ENCODE peak calls at places on chromosome 14, in eight cellular contexts. V is GM12878; A is naive thymus-derived CD4-positive, alpha-beta T cell; T is CD4-positive, CD25-positive, alpha-beta regulatory T cell; Z is uterus; P is stomach; D is esophagus squamous epithelium; K is adrenal gland. B is an unnamed sample.

GRCh38 chr14:65238456-65238855 is 136.1 kb upstream of the MAX start:
- DNase-seq in A (no peak), P (no peak), D (no peak), V (no peak), T (no peak), K (peak; percentile 60), Z (no peak), B (peak; percentile 86)

GRCh38 chr14:29039171-29039570 is 272.6 kb downstream of the FOXG1 start:
- DNase-seq in A (no peak), K (no peak), V (no peak), Z (no peak), P (no peak), T (no peak), D (no peak), B (no peak)

GRCh38 chr14:60655114-60655897 is 6.0 kb upstream of the SIX1 start:
- DNase-seq in K (no peak), A (no peak), P (no peak), V (no peak), Z (no peak), D (no peak), T (no peak), B (no peak)

GRCh38 chr14:100138082-100138787 is 21.2 kb downstream of the DEGS2 start:
- DNase-seq in T (no peak), D (no peak), K (no peak), V (no peak), P (peak; percentile 81), A (no peak), Z (no peak), B (no peak)

GRCh38 chr14:105398044-105398725 is at the start of gene TEX22:
- DNase-seq in A (peak; percentile 85), K (peak; percentile 81), Z (peak; percentile 89), D (peak; percentile 41), T (peak; percentile 85), V (peak; percentile 41), P (peak; percentile 89), B (peak; percentile 89)

GRCh38 chr14:51094282-51094821 is 553 bp downstream of the TRIM9 start:
- DNase-seq in Z (no peak), D (no peak), T (peak; percentile 32), K (no peak), A (peak; percentile 13), V (no peak), P (no peak), B (no peak)

GRCh38 chr14:32382704-32383103 is 53.6 kb downstream of the AKAP6 start:
- DNase-seq in A (no peak), K (no peak), T (no peak), V (no peak), P (no peak), D (no peak), Z (no peak), B (no peak)

GRCh38 chr14:37081220-37081619 is 91.2 kb downstream of the SLC25A21 start:
- DNase-seq in P (no peak), A (no peak), K (no peak), D (no peak), T (no peak), V (no peak), Z (no peak), B (no peak)

GRCh38 chr14:83548061-83548839 is 1981.7 kb upstream of the FLRT2 start:
- DNase-seq in V (no peak), Z (no peak), A (no peak), P (no peak), K (peak; percentile 23), T (no peak), D (no peak), B (no peak)

GRCh38 chr14:88195676-88196075 is 127.4 kb downstream of the KCNK10 start:
- DNase-seq in V (no peak), K (no peak), P (no peak), A (no peak), D (no peak), T (no peak), Z (no peak), B (no peak)

GRCh38 chr14:51488569-51489220 is 163.0 kb upstream of the FRMD6 start:
- DNase-seq in K (no peak), Z (no peak), V (no peak), P (no peak), T (no peak), D (no peak), A (no peak), B (no peak)

GRCh38 chr14:100534528-100535286 is 52.5 kb downstream of the BEGAIN start:
- DNase-seq in Z (peak; percentile 27), P (no peak), T (no peak), A (peak; percentile 2), K (peak; percentile 11), D (no peak), V (no peak), B (no peak)

GRCh38 chr14:37232907-37233481 is 35.3 kb downstream of the MIPOL1 start:
- DNase-seq in A (no peak), Z (no peak), K (no peak), V (no peak), T (peak; percentile 14), D (no peak), P (no peak), B (peak; percentile 14)

GRCh38 chr14:39228509-39229221 is 5.0 kb upstream of the MIA2 start:
- DNase-seq in A (no peak), T (no peak), Z (no peak), V (no peak), P (no peak), D (no peak), K (no peak), B (no peak)

GRCh38 chr14:75626857-75627256 is 33.8 kb downstream of the ERG28 start:
- DNase-seq in P (no peak), D (no peak), A (no peak), Z (no peak), V (no peak), T (no peak), K (peak; percentile 44), B (no peak)

GRCh38 chr14:101711041-101711861 is 50.3 kb upstream of the PPP2R5C start:
- DNase-seq in P (peak; percentile 5), K (no peak), T (no peak), V (no peak), D (no peak), Z (no peak), A (no peak), B (no peak)

GRCh38 chr14:105888151-105888550 is 361.8 kb downstream of the TMEM121 start:
- DNase-seq in V (no peak), K (no peak), A (no peak), P (no peak), D (no peak), T (no peak), Z (peak; percentile 1), B (no peak)

GRCh38 chr14:52951730-52952481 is 1.1 kb upstream of the FERMT2 start:
- DNase-seq in A (no peak), T (peak; percentile 17), V (no peak), P (peak; percentile 43), D (no peak), Z (peak; percentile 61), K (peak; percentile 64), B (peak; percentile 36)

GRCh38 chr14:93536945-93537344 is 106.2 kb downstream of the UNC79 start:
- DNase-seq in D (no peak), Z (no peak), A (no peak), T (no peak), P (no peak), V (no peak), K (no peak), B (no peak)

GRCh38 chr14:24392327-24393098 is 6.3 kb upstream of the NYNRIN start:
- DNase-seq in P (no peak), Z (no peak), T (no peak), A (no peak), V (no peak), D (no peak), K (no peak), B (no peak)

GRCh38 chr14:58977366-58977765 is 211.1 kb upstream of the DAAM1 start:
- DNase-seq in D (no peak), T (no peak), V (no peak), K (no peak), A (no peak), P (no peak), Z (no peak), B (no peak)

GRCh38 chr14:33611405-33612183 is 339.3 kb downstream of the EGLN3 start:
- DNase-seq in V (no peak), K (no peak), P (no peak), D (no peak), T (no peak), A (no peak), Z (no peak), B (no peak)

GRCh38 chr14:21498540-21499526 is 12.3 kb downstream of the METTL3 start:
- DNase-seq in D (no peak), Z (no peak), T (peak; percentile 75), V (no peak), K (no peak), A (no peak), P (no peak), B (no peak)

GRCh38 chr14:55116246-55117030 is 12.6 kb upstream of the LGALS3 start:
- DNase-seq in T (no peak), Z (no peak), P (peak; percentile 62), K (no peak), D (no peak), V (no peak), A (no peak), B (no peak)
- H3K27ac ChIP-seq in T (no peak overlapping the region), Z (no peak overlapping the region), P (peak overlapping the region; percentile 77), K (no peak overlapping the region), D (peak overlapping the region; percentile 15), V (no peak overlapping the region), A (no peak overlapping the region), B (no peak overlapping the region)

GRCh38 chr14:73770977-73771847 is 57.0 kb upstream of the PNMA1 start:
- DNase-seq in T (no peak), D (no peak), P (no peak), Z (no peak), V (no peak), A (no peak), K (no peak), B (no peak)
- H3K4me1 ChIP-seq in T (peaks cover 63% of the 10 kb centered on the region), D (peaks cover 56% of the 10 kb centered on the region), P (peaks cover 62% of the 10 kb centered on the region), Z (peaks cover 34% of the 10 kb centered on the region), V (peaks cover 76% of the 10 kb centered on the region), A (peaks cover 55% of the 10 kb centered on the region), K (peaks cover 78% of the 10 kb centered on the region), B (peaks cover 5% of the 10 kb centered on the region)

GRCh38 chr14:55446127-55446736 is 5.8 kb upstream of the TBPL2 start:
- DNase-seq in P (peak; percentile 53), V (no peak), Z (peak; percentile 48), K (peak; percentile 82), A (no peak), D (no peak), T (peak; percentile 61), B (peak; percentile 73)
- H3K27ac ChIP-seq in P (no peak overlapping the region), V (no peak overlapping the region), Z (no peak overlapping the region), K (peak overlapping the region; percentile 79), A (no peak overlapping the region), D (no peak overlapping the region), T (no peak overlapping the region), B (peak overlapping the region; percentile 56)

GRCh38 chr14:64112859-64113258 is 181.3 kb downstream of the ESR2 start:
- DNase-seq in P (peak; percentile 58), D (no peak), V (no peak), Z (no peak), A (no peak), T (no peak), K (no peak), B (no peak)
- H3K4me1 ChIP-seq in P (no peaks in the 10 kb centered on the region), D (peaks cover 17% of the 10 kb centered on the region), V (no peaks in the 10 kb centered on the region), Z (no peaks in the 10 kb centered on the region), A (no peaks in the 10 kb centered on the region), T (no peaks in the 10 kb centered on the region), K (peaks cover 13% of the 10 kb centered on the region), B (no peaks in the 10 kb centered on the region)

DNA sequence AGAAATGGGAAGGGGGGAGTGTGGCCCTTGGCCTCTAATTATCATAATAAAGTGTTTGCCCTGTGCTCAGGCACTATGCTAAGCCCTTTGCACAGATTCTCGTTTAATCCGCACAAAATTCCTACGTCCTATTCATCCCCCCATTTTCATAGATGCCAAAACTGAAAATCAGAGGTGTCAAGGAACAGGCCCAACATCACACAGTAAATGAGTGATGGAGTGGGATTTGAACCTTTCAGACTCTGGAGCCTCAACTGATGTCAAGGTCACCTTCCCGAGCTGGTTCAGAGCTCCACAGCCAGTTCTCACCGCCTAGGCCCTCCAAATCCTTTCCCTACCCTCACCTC is 80.7 kb downstream of the IRF2BPL start:
- DNase-seq in Z (no peak), P (no peak), K (no peak), A (no peak), T (no peak), V (no peak), D (no peak), B (no peak)
- H3K27ac ChIP-seq in Z (peak overlapping the region; percentile 69), P (peak overlapping the region; percentile 96), K (peak overlapping the region; percentile 86), A (no peak overlapping the region), T (no peak overlapping the region), V (peak overlapping the region; percentile 64), D (peak overlapping the region; percentile 88), B (peak overlapping the region; percentile 70)

B was measured in SJSA1.